ENCODE peak calls at places on chromosome 10, in seven cellular contexts. Z, H, M, L, V, D and U are unnamed samples.

GRCh38 chr10:121927361-121927840 is 430 bp downstream of the ATE1 start:
- DNase-seq in M (peak; percentile 66), Z (peak; percentile 7), H (no peak), D (peak; percentile 50), V (peak; percentile 65), L (peak; percentile 43), U (no peak)

GRCh38 chr10:47099445-47099844 is 188.2 kb downstream of the PTPN20 start:
- DNase-seq in H (no peak), Z (no peak), V (no peak), D (no peak), L (no peak), M (no peak), U (no peak)

GRCh38 chr10:15624405-15625191 is 95.1 kb downstream of the ITGA8 start:
- DNase-seq in Z (no peak), D (no peak), M (no peak), L (peak; percentile 39), H (no peak), V (no peak), U (no peak)

GRCh38 chr10:94002156-94002555 is 8.4 kb downstream of the PLCE1 start:
- DNase-seq in M (peak; percentile 66), H (no peak), L (no peak), Z (no peak), D (no peak), V (no peak), U (no peak)

GRCh38 chr10:26887611-26888215 is 27.0 kb upstream of the ABI1 start:
- DNase-seq in L (no peak), Z (no peak), M (no peak), H (no peak), V (no peak), D (no peak), U (no peak)

GRCh38 chr10:84076047-84076388 is 63.3 kb upstream of the GHITM start:
- DNase-seq in V (no peak), Z (no peak), H (no peak), M (no peak), D (peak; percentile 53), L (no peak), U (no peak)

GRCh38 chr10:9895406-9895805 is 1122.3 kb upstream of the CELF2 start:
- DNase-seq in Z (no peak), H (no peak), V (no peak), M (no peak), L (no peak), D (no peak), U (no peak)

GRCh38 chr10:132415956-132416355 is 19.0 kb downstream of the PWWP2B start:
- DNase-seq in H (no peak), Z (no peak), L (no peak), M (no peak), D (no peak), V (no peak), U (no peak)

GRCh38 chr10:58854811-58855210 is 321.6 kb upstream of the PHYHIPL start:
- DNase-seq in D (no peak), L (peak; percentile 71), M (no peak), H (no peak), Z (no peak), V (no peak), U (no peak)

GRCh38 chr10:58479016-58479415 is 33.7 kb upstream of the BICC1 start:
- DNase-seq in H (no peak), L (no peak), M (no peak), Z (no peak), D (no peak), V (no peak), U (no peak)

GRCh38 chr10:97823734-97824133 is 25.9 kb upstream of the GOLGA7B start:
- DNase-seq in H (no peak), V (no peak), Z (no peak), M (peak; percentile 69), D (no peak), L (no peak), U (no peak)

GRCh38 chr10:116146374-116146773 is 126.6 kb downstream of the GFRA1 start:
- DNase-seq in L (no peak), V (no peak), M (no peak), D (peak; percentile 21), Z (no peak), H (no peak), U (no peak)